ENCODE peak calls at places on chromosomes 16 and 17, in five cellular contexts. One of them, this sample, is unnamed.

GRCh38 chr16:9206156-9206555 is 114.7 kb downstream of the HAPSTR1 start:
- DNase-seq in IMR-90: no peak
- DNase-seq in lower leg skin: no peak
- DNase-seq in astrocyte of the cerebellum: no peak
- DNase-seq in Calu3: no peak
- DNase-seq in this sample: no peak

GRCh38 chr17:67431210-67432015 is 54.3 kb downstream of the PITPNC1 start:
- DNase-seq in IMR-90: peak; percentile 80
- DNase-seq in lower leg skin: no peak
- DNase-seq in astrocyte of the cerebellum: peak; percentile 78
- DNase-seq in Calu3: no peak
- DNase-seq in this sample: no peak

GRCh38 chr16:73996624-73997339 is 299.8 kb upstream of the PSMD7 start:
- DNase-seq in IMR-90: no peak
- DNase-seq in lower leg skin: no peak
- DNase-seq in astrocyte of the cerebellum: no peak
- DNase-seq in Calu3: peak; percentile 74
- DNase-seq in this sample: no peak

GRCh38 chr16:66389256-66390175 is 23.0 kb downstream of the CDH5 start:
- DNase-seq in IMR-90: no peak
- DNase-seq in lower leg skin: no peak
- DNase-seq in astrocyte of the cerebellum: no peak
- DNase-seq in Calu3: no peak
- DNase-seq in this sample: no peak

GRCh38 chr16:89599451-89599858 is 14.0 kb upstream of the DPEP1 start:
- DNase-seq in IMR-90: no peak
- DNase-seq in lower leg skin: no peak
- DNase-seq in astrocyte of the cerebellum: no peak
- DNase-seq in Calu3: peak; percentile 64
- DNase-seq in this sample: no peak

GRCh38 chr17:76725580-76726230 is 701 bp downstream of the JMJD6 start:
- DNase-seq in IMR-90: peak; percentile 40
- DNase-seq in lower leg skin: peak; percentile 73
- DNase-seq in astrocyte of the cerebellum: no peak
- DNase-seq in Calu3: peak; percentile 73
- DNase-seq in this sample: no peak

GRCh38 chr16:48011888-48012658 is 143.7 kb downstream of the ABCC12 start:
- DNase-seq in IMR-90: no peak
- DNase-seq in lower leg skin: no peak
- DNase-seq in astrocyte of the cerebellum: no peak
- DNase-seq in Calu3: no peak
- DNase-seq in this sample: no peak

GRCh38 chr17:8366231-8366630 is 10.3 kb downstream of the KRABD2 start:
- DNase-seq in IMR-90: peak; percentile 84
- DNase-seq in lower leg skin: no peak
- DNase-seq in astrocyte of the cerebellum: no peak
- DNase-seq in Calu3: no peak
- DNase-seq in this sample: no peak

GRCh38 chr17:1953866-1954265 is 71.3 kb downstream of the RTN4RL1 start:
- DNase-seq in IMR-90: no peak
- DNase-seq in lower leg skin: no peak
- DNase-seq in astrocyte of the cerebellum: no peak
- DNase-seq in Calu3: no peak
- DNase-seq in this sample: no peak

GRCh38 chr17:18111330-18111971 is 2.9 kb downstream of the MYO15A start:
- DNase-seq in IMR-90: no peak
- DNase-seq in lower leg skin: no peak
- DNase-seq in astrocyte of the cerebellum: no peak
- DNase-seq in Calu3: no peak
- DNase-seq in this sample: no peak

GRCh38 chr17:1143573-1143972 is 36.2 kb downstream of the ABR start:
- DNase-seq in IMR-90: peak; percentile 34
- DNase-seq in lower leg skin: no peak
- DNase-seq in astrocyte of the cerebellum: no peak
- DNase-seq in Calu3: no peak
- DNase-seq in this sample: no peak

GRCh38 chr17:64278614-64279013 is 15.6 kb upstream of the TEX2 start:
- DNase-seq in IMR-90: peak; percentile 71
- DNase-seq in lower leg skin: no peak
- DNase-seq in astrocyte of the cerebellum: no peak
- DNase-seq in Calu3: no peak
- DNase-seq in this sample: no peak

GRCh38 chr17:75109047-75109406 is 742 bp upstream of the ARMC7 start:
- DNase-seq in IMR-90: no peak
- DNase-seq in lower leg skin: no peak
- DNase-seq in astrocyte of the cerebellum: no peak
- DNase-seq in Calu3: peak; percentile 22
- DNase-seq in this sample: no peak

GRCh38 chr16:3536851-3537250 is 36.0 kb downstream of the CLUAP1 start:
- DNase-seq in IMR-90: peak; percentile 2
- DNase-seq in lower leg skin: no peak
- DNase-seq in astrocyte of the cerebellum: no peak
- DNase-seq in Calu3: no peak
- DNase-seq in this sample: no peak

GRCh38 chr17:17675925-17676534 is 5.2 kb upstream of the RAI1 start:
- DNase-seq in IMR-90: peak; percentile 52
- DNase-seq in lower leg skin: no peak
- DNase-seq in astrocyte of the cerebellum: no peak
- DNase-seq in Calu3: peak; percentile 70
- DNase-seq in this sample: no peak

GRCh38 chr16:70468776-70469525 is 14.6 kb downstream of the FCSK start:
- DNase-seq in IMR-90: no peak
- DNase-seq in lower leg skin: no peak
- DNase-seq in astrocyte of the cerebellum: no peak
- DNase-seq in Calu3: no peak
- DNase-seq in this sample: no peak

GRCh38 chr16:70470141-70470926 is 15.9 kb downstream of the FCSK start:
- DNase-seq in IMR-90: no peak
- DNase-seq in lower leg skin: no peak
- DNase-seq in astrocyte of the cerebellum: no peak
- DNase-seq in Calu3: no peak
- DNase-seq in this sample: no peak

GRCh38 chr16:70473446-70474319 is 19.3 kb downstream of the FCSK start:
- DNase-seq in IMR-90: no peak
- DNase-seq in lower leg skin: no peak
- DNase-seq in astrocyte of the cerebellum: no peak
- DNase-seq in Calu3: no peak
- DNase-seq in this sample: no peak

GRCh38 chr16:70472786-70473433 is 18.5 kb downstream of the FCSK start:
- DNase-seq in IMR-90: no peak
- DNase-seq in lower leg skin: no peak
- DNase-seq in astrocyte of the cerebellum: no peak
- DNase-seq in Calu3: no peak
- DNase-seq in this sample: no peak

DNA sequence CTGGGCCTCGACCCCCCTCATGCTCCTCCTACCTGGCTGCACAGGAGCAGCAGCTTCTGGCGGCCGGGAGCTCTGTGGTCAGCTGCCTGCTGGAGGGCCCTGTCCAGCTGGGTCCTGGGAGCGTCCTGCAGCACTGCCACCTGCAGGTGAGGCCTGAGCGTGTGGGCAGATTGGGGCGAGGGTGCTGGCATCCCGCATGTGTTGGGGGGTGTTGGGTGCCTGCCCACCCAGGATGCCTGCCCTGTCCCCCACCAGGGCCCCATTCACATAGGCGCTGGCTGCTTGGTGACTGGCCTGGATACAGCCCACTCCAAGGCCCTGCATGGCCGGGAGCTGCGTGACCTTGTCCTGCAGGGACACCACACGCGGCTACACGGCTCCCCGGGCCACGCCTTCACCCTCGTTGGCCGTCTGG is 16.5 kb downstream of the FCSK start:
- DNase-seq in IMR-90: peak; percentile 10
- DNase-seq in lower leg skin: no peak
- DNase-seq in astrocyte of the cerebellum: no peak
- DNase-seq in Calu3: peak; percentile 53
- DNase-seq in this sample: no peak
- TF ChIP-seq CTCF in IMR-90: peak; percentile 36
- TF ChIP-seq CTCF in lower leg skin: no peak
- TF ChIP-seq CTCF in astrocyte of the cerebellum: peak; percentile 58
- TF ChIP-seq CTCF in Calu3: peak; percentile 25
- TF ChIP-seq CTCF in this sample: peak; percentile 70

DNA sequence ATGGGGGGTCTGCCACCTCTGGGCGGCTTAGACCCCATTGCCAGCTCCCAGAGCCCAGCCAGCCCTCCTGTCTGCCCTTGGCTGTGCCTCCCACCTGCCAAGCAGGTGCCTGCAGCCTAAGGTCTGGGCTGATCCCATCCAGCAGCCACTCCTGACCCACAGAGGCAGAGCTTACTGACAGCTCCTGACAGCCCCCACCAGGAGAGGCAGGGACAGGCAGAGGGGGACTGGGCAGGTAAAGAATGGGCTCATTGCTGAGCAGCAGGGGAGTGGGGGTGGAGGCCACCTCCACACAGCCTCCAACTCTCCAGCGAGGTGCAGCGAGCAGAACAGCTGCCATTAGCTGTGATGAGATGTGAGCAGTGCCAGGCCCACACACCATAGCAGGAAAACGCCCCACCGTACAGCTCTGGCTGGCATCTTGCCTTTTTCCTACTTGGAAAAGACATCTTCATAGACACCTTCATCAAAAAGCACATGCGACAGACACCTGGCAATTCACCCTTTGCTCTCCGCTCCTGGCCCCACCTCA is 164.4 kb downstream of the C16orf78 start:
- DNase-seq in IMR-90: no peak
- DNase-seq in lower leg skin: no peak
- DNase-seq in astrocyte of the cerebellum: no peak
- DNase-seq in Calu3: no peak
- DNase-seq in this sample: no peak
- TF ChIP-seq CTCF in IMR-90: no peak
- TF ChIP-seq CTCF in lower leg skin: no peak
- TF ChIP-seq CTCF in astrocyte of the cerebellum: no peak
- TF ChIP-seq CTCF in Calu3: no peak
- TF ChIP-seq CTCF in this sample: no peak

DNA sequence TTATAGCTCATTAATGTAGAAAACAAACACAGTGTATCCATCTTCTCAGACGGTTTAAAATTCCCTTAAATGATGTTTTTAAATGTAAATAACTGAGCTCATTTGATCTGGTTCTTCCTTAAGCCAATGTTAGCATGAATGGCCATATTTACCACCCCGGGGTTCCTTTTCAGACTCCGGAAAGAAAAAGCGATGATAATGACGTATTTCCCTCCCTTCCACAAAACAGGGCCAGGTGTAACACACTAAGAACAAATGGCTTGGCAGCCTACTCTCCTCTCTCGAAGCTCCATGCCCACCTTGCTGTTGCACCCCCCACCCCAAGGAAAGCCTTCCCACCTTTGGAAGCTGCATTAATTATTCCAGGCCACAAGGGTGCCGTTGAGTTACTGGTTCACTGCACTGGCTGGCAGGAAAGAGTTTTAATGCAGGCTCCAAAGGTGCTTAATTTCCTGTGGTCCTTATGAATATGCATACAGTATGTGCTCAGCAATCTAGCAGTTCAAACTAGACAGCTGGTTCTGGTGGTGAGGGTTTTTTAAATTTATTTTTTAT is 378.9 kb downstream of the WWOX start:
- DNase-seq in IMR-90: no peak
- DNase-seq in lower leg skin: no peak
- DNase-seq in astrocyte of the cerebellum: no peak
- DNase-seq in Calu3: no peak
- DNase-seq in this sample: no peak
- TF ChIP-seq CTCF in IMR-90: no peak
- TF ChIP-seq CTCF in lower leg skin: no peak
- TF ChIP-seq CTCF in astrocyte of the cerebellum: peak; percentile 47
- TF ChIP-seq CTCF in Calu3: no peak
- TF ChIP-seq CTCF in this sample: peak; percentile 36

DNA sequence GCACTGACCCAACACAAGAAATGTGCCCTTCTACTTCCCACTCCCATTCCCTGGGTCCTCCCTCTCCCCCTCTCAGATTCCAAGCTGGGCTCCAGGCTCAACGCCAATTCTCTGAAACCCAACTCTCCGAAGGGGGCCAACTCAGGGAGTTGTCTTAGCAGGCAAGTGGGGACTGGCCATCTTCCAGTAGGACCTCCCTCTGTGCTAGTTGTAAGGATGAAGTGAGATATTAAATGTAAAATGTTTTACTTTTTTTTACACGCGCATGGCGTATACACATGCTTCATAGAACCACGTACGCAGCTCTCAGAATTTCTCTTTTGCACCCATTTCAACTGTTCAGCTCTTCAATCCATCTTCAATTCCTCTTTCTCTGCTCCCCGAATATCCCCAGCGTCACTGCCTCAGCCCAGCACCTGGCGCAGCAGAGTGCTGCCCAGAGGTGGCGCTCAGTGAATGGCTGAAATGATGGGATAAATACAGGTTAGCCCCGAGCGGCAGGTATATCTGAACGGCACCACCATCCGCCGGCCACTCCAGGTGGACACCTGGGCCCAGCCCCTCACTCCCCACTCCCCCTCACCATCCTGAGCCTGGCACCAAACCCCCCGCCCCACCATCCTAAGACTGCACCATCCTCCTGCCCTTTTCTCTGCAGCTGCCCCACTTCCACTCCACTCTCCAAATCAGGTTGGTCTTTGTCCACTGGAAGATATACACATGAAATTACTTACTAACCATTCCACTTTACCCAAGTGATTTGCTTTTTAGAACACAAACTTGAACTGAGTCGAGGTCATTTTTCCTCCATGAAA is 43.9 kb upstream of the TNRC6C start:
- DNase-seq in IMR-90: no peak
- DNase-seq in lower leg skin: no peak
- DNase-seq in astrocyte of the cerebellum: peak; percentile 49
- DNase-seq in Calu3: no peak
- DNase-seq in this sample: no peak
- TF ChIP-seq CTCF in IMR-90: no peak
- TF ChIP-seq CTCF in lower leg skin: no peak
- TF ChIP-seq CTCF in astrocyte of the cerebellum: no peak
- TF ChIP-seq CTCF in Calu3: no peak
- TF ChIP-seq CTCF in this sample: peak; percentile 73